ENCODE peak calls at places on chromosomes 3 and 15, in four cellular contexts. H, N, R and O are unnamed samples.

GRCh38 chr3:71701251-71701650 is 24.0 kb downstream of the EIF4E3 start:
- DNase-seq in R (no peak), H (no peak), N (no peak), O (no peak)

GRCh38 chr3:45560270-45561020 is 34.1 kb upstream of the LIMD1 start:
- DNase-seq in N (peak), H (no peak), R (no peak), O (no peak)

GRCh38 chr15:40927497-40928346 is 1.4 kb upstream of the DLL4 start:
- DNase-seq in H (peak), N (no peak), R (peak), O (no peak)

GRCh38 chr3:187957209-187957981 is 196.6 kb upstream of the LPP start:
- DNase-seq in R (no peak), H (no peak), N (no peak), O (no peak)

GRCh38 chr15:101504866-101505609 is 15.5 kb upstream of the PCSK6 start:
- DNase-seq in R (no peak), H (no peak), N (no peak), O (no peak)

GRCh38 chr15:90105521-90105920 is 3.3 kb upstream of the IDH2 start:
- DNase-seq in R (no peak), H (no peak), N (no peak), O (no peak)

GRCh38 chr3:185559706-185560090 is 7.3 kb upstream of the LIPH start:
- DNase-seq in N (no peak), H (no peak), R (no peak), O (no peak)

GRCh38 chr15:82536409-82537350 is 3.6 kb downstream of the RPS17 start:
- DNase-seq in R (no peak), H (no peak), N (no peak), O (no peak)

GRCh38 chr3:48306860-48307530 is 26.5 kb downstream of the SPINK8 start:
- DNase-seq in N (no peak), R (no peak), H (no peak), O (no peak)

GRCh38 chr3:109943181-109943580 is 605.8 kb upstream of the DPPA4 start:
- DNase-seq in R (no peak), N (no peak), H (no peak), O (no peak)

GRCh38 chr15:65790692-65791334 is 1.3 kb downstream of the DENND4A start:
- DNase-seq in R (peak), H (no peak), N (no peak), O (no peak)

GRCh38 chr3:43951813-43952212 is 261.1 kb downstream of the ABHD5 start:
- DNase-seq in R (no peak), H (no peak), N (no peak), O (no peak)

GRCh38 chr3:73141531-73141930 is 80.1 kb downstream of the EBLN2 start:
- DNase-seq in R (no peak), H (no peak), N (peak), O (no peak)

GRCh38 chr3:186476044-186476468 is 68.1 kb downstream of the CRYGS start:
- DNase-seq in H (no peak), R (no peak), N (no peak), O (no peak)

GRCh38 chr3:10395196-10395595 is 74.3 kb upstream of the SEC13 start:
- DNase-seq in H (no peak), R (peak), N (no peak), O (no peak)

GRCh38 chr3:143567823-143568222 is 280.4 kb downstream of the SLC9A9 start:
- DNase-seq in N (no peak), H (no peak), R (no peak), O (no peak)

GRCh38 chr3:39961404-39961693 is 151.9 kb downstream of the MYRIP start:
- DNase-seq in H (no peak), R (no peak), N (no peak), O (no peak)

GRCh38 chr3:129224984-129225393 is 24.4 kb upstream of the COPG1 start:
- DNase-seq in H (no peak), N (peak), R (no peak), O (no peak)

GRCh38 chr3:129890891-129891290 is 2.6 kb downstream of the TMCC1 start:
- DNase-seq in N (no peak), R (no peak), H (no peak), O (no peak)

GRCh38 chr15:34987182-34987488 is 952 bp downstream of the ZNF770 start:
- DNase-seq in R (no peak), N (no peak), H (no peak), O (no peak)
- H3K4me3 ChIP-seq in R (peak), N (peak), H (peak), O (peak)

DNA sequence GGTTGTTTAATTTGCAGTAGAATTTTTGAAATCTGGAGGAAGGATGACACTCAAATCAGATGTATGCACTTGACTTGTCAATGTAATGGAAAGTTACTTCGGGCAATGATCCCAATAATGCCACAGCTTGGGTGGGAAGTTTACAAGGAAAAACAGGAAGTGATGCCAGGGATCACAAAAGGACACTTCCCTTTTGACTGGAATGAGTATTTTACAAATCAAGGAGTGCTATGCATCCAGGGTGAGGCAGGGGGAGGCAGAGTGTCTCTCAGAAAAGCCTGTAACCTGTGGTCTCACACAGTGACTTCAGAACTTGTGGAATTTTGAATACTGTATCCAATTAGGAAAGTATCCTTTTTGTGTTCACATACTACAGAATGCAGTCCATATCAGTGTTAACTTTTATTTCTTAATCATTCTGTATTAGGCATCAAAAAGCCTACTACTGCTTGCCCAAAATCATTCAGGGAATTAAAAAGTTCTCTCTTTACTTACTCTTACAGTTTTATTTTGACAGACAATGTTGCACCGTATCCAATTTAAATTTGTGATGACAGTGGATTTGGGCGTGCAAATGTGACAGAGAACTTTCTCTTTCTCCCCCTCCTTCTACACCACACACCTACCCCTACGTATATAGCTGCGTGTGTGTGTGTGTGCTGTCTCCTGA is 445.1 kb downstream of the MECOM start:
- DNase-seq in R (peak), N (no peak), H (peak), O (no peak)
- TF ChIP-seq CTCF in R (peak), N (no peak), H (peak), O (peak)

GRCh38 chr15:62068071-62068786 is 1.5 kb downstream of the C2CD4A start:
- DNase-seq in R (peak), H (peak), N (peak), O (no peak)

GRCh38 chr15:62069551-62069950 is 2.8 kb downstream of the C2CD4A start:
- DNase-seq in H (no peak), R (no peak), N (no peak), O (no peak)

GRCh38 chr15:62066663-62067447 is at the start of gene C2CD4A:
- DNase-seq in R (peak), N (peak), H (peak), O (no peak)

GRCh38 chr15:62067448-62068044 is 769 bp downstream of the C2CD4A start:
- DNase-seq in R (peak), H (peak), N (peak), O (no peak)

DNA sequence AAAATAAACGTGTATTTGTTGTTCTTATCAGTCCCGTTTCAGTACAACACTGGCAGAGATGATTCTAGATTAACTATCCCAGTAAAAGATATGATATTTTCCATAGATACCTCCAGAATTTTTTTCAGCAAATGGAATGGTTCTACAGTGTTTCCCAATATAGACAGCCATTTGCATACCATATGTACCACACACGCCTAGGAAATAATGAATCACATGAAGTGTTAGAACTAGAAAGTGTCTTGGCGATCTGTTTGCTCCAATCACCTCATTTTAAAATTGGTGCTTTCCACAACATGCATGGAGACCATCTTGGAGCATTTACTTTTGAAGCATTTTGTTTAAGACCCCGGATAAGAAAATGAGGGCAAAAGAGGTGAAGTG is 2.0 kb downstream of the C2CD4A start:
- DNase-seq in H (no peak), N (no peak), R (no peak), O (no peak)
- H3K4me3 ChIP-seq in H (peak), N (peak), R (peak), O (peak)

GRCh38 chr3:49669352-49669751 is 4.8 kb upstream of the APEH start:
- DNase-seq in H (no peak), R (no peak), N (no peak), O (no peak)

GRCh38 chr3:49668861-49669260 is 5.3 kb upstream of the APEH start:
- DNase-seq in R (no peak), H (no peak), N (no peak), O (no peak)

GRCh38 chr3:49666592-49666991 is 7.6 kb upstream of the APEH start:
- DNase-seq in N (no peak), H (no peak), R (peak), O (no peak)

GRCh38 chr3:49667701-49668413 is 6.3 kb upstream of the APEH start:
- DNase-seq in H (no peak), R (no peak), N (no peak), O (no peak)

GRCh38 chr3:49668414-49668797 is 5.7 kb upstream of the APEH start:
- DNase-seq in H (no peak), N (no peak), R (peak), O (no peak)
- TF ChIP-seq CTCF in H (no peak), N (no peak), R (peak), O (no peak)

GRCh38 chr15:72732554-72732953 is 46.5 kb downstream of the BBS4 start:
- DNase-seq in N (no peak), H (no peak), R (peak), O (no peak)
- H3K4me3 ChIP-seq in N (no peak), H (no peak), R (no peak), O (no peak)

DNA sequence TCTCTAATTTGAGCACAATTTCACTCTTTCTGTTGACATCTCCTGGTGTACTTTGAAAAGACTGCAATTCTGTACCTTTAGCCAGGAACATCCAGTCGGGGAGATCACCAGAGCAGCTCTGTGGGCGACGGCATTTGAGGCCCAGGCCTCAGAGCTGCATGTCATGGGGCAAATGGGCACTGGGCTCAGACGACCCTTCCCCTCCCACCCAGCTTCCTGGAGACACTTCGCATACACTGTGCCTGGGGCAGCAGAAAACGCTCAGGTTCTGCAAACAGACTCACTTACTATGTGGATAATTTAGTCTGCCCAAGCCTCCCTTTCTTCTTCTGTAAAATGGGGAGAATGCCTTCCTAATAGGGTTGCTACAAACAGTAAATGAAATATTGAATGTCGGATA is 96.9 kb downstream of the HMG20A start:
- DNase-seq in R (no peak), H (no peak), N (no peak), O (no peak)
- TF ChIP-seq CTCF in R (no peak), H (no peak), N (no peak), O (no peak)

GRCh38 chr15:98778960-98779359 is 130.6 kb downstream of the IGF1R start:
- DNase-seq in H (no peak), R (no peak), N (no peak), O (no peak)
- H3K4me3 ChIP-seq in H (no peak), R (no peak), N (no peak), O (no peak)

GRCh38 chr3:116020495-116020894 is 397.2 kb downstream of the GAP43 start:
- DNase-seq in H (no peak), R (no peak), N (no peak), O (peak)

GRCh38 chr3:116019254-116019763 is 396.0 kb downstream of the GAP43 start:
- DNase-seq in R (no peak), N (no peak), H (no peak), O (no peak)

GRCh38 chr3:116018651-116019050 is 395.3 kb downstream of the GAP43 start:
- DNase-seq in H (no peak), R (no peak), N (no peak), O (no peak)

GRCh38 chr3:116020989-116021388 is 397.7 kb downstream of the GAP43 start:
- DNase-seq in H (no peak), R (no peak), N (no peak), O (no peak)
- TF ChIP-seq CTCF in H (no peak), R (no peak), N (no peak), O (no peak)